ENCODE peak calls at places on chromosomes 3 and 15, in four cellular contexts. U, I, Z and R are unnamed samples.

GRCh38 chr3:52446631-52447511 is 2.0 kb upstream of the SEMA3G start:
- DNase-seq in Z (peak), U (peak), I (peak), R (peak)

GRCh38 chr3:8607285-8608040 is 37.1 kb downstream of the SSUH2 start:
- DNase-seq in U (peak), Z (no peak), I (peak), R (no peak)

GRCh38 chr3:168220609-168221008 is 124.9 kb upstream of the GOLIM4 start:
- DNase-seq in I (no peak), U (no peak), Z (no peak), R (no peak)

GRCh38 chr15:95018888-95019545 is 787.7 kb downstream of the MCTP2 start:
- DNase-seq in Z (no peak), I (no peak), U (no peak), R (no peak)

GRCh38 chr15:25789616-25790002 is 73.5 kb downstream of the ATP10A start:
- DNase-seq in Z (no peak), I (no peak), U (no peak), R (no peak)

GRCh38 chr3:51935886-51936755 is 5.6 kb downstream of the RRP9 start:
- DNase-seq in U (no peak), I (no peak), Z (no peak), R (no peak)

GRCh38 chr15:35466476-35466875 is 79.5 kb downstream of the DPH6 start:
- DNase-seq in I (no peak), Z (no peak), U (no peak), R (no peak)

GRCh38 chr3:112010631-112011030 is 11.9 kb downstream of the TAGLN3 start:
- DNase-seq in U (no peak), Z (no peak), I (no peak), R (no peak)

GRCh38 chr3:38157117-38157516 is 8.2 kb upstream of the OXSR1 start:
- DNase-seq in U (no peak), I (no peak), Z (no peak), R (no peak)

GRCh38 chr3:47577583-47578118 is 1.0 kb downstream of the CSPG5 start:
- DNase-seq in I (peak), U (no peak), Z (no peak), R (no peak)

GRCh38 chr3:171116365-171116764 is 89.8 kb upstream of the SLC2A2 start:
- DNase-seq in Z (no peak), U (no peak), I (no peak), R (no peak)

GRCh38 chr3:9384141-9384828 is 13.1 kb upstream of the SETD5 start:
- DNase-seq in Z (no peak), U (no peak), I (no peak), R (no peak)

GRCh38 chr3:167729591-167729990 is 5.1 kb downstream of the PDCD10 start:
- DNase-seq in Z (no peak), U (no peak), I (no peak), R (no peak)

GRCh38 chr3:159929181-159929893 is 59.3 kb upstream of the IL12A start:
- DNase-seq in U (peak), Z (no peak), I (no peak), R (no peak)

GRCh38 chr3:14306167-14306566 is 96.2 kb upstream of the SLC6A6 start:
- DNase-seq in U (no peak), Z (no peak), I (no peak), R (no peak)

GRCh38 chr3:74623261-74623836 is 8.9 kb upstream of the CNTN3 start:
- DNase-seq in Z (no peak), I (no peak), U (no peak), R (no peak)

GRCh38 chr3:136050250-136050649 is 84.7 kb downstream of the PPP2R3A start:
- DNase-seq in I (no peak), Z (no peak), U (no peak), R (no peak)

GRCh38 chr3:43477600-43477999 is 144.2 kb downstream of the ANO10 start:
- DNase-seq in I (no peak), Z (no peak), U (no peak), R (no peak)

GRCh38 chr15:74543583-74543982 is 2.6 kb downstream of the ARID3B start:
- DNase-seq in U (no peak), I (no peak), Z (no peak), R (no peak)

GRCh38 chr15:96586901-96587300 is 256.4 kb downstream of the NR2F2 start:
- DNase-seq in Z (no peak), U (no peak), I (no peak), R (no peak)

GRCh38 chr3:63800097-63800496 is 19.0 kb upstream of the C3orf49 start:
- DNase-seq in U (no peak), Z (no peak), I (peak), R (no peak)

GRCh38 chr3:194204036-194204792 is 68.3 kb downstream of the HES1 start:
- DNase-seq in I (no peak), U (no peak), Z (no peak), R (no peak)

GRCh38 chr15:37682304-37682703 is 252.1 kb upstream of the TMCO5A start:
- DNase-seq in U (peak), Z (no peak), I (no peak), R (no peak)

GRCh38 chr15:71588746-71589145 is 221.6 kb upstream of the NR2E3 start:
- DNase-seq in I (no peak), Z (no peak), U (peak), R (no peak)

GRCh38 chr3:176399193-176399592 is 798.1 kb downstream of the TBL1XR1 start:
- DNase-seq in I (no peak), Z (no peak), U (no peak), R (no peak)

GRCh38 chr15:84911879-84912660 is 27.6 kb downstream of the SLC28A1 start:
- DNase-seq in U (peak), Z (no peak), I (no peak), R (no peak)

GRCh38 chr3:72803573-72803972 is 44.7 kb downstream of the SHQ1 start:
- DNase-seq in Z (no peak), U (no peak), I (no peak), R (no peak)

GRCh38 chr3:197417451-197417850 is 119.0 kb upstream of the DLG1 start:
- DNase-seq in U (no peak), Z (no peak), I (no peak), R (no peak)

GRCh38 chr15:69531302-69532027 is 78.8 kb downstream of the RPLP1 start:
- DNase-seq in U (no peak), I (no peak), Z (no peak), R (no peak)

GRCh38 chr15:92801412-92801773 is 98.7 kb upstream of the CHD2 start:
- DNase-seq in I (no peak), Z (no peak), U (no peak), R (no peak)

GRCh38 chr3:100047455-100048141 is 66.7 kb downstream of the FILIP1L start:
- DNase-seq in U (peak), I (no peak), Z (no peak), R (peak)

GRCh38 chr3:190013943-190014924 is 106.5 kb downstream of the P3H2 start:
- DNase-seq in Z (no peak), I (no peak), U (no peak), R (no peak)

GRCh38 chr3:114005406-114005987 is 50.8 kb downstream of the CCDC191 start:
- DNase-seq in I (no peak), Z (no peak), U (no peak), R (peak)

GRCh38 chr3:187291001-187291511 is 481 bp downstream of the MASP1 start:
- DNase-seq in U (no peak), I (no peak), Z (no peak), R (no peak)

GRCh38 chr3:190038050-190038631 is 82.6 kb downstream of the P3H2 start:
- DNase-seq in I (peak), U (no peak), Z (no peak), R (no peak)

GRCh38 chr15:73371812-73372211 is 3.1 kb upstream of the HCN4 start:
- DNase-seq in I (no peak), Z (no peak), U (no peak), R (no peak)

GRCh38 chr3:45552031-45552772 is 42.3 kb upstream of the LIMD1 start:
- DNase-seq in Z (no peak), I (no peak), U (no peak), R (no peak)

GRCh38 chr15:47439870-47440155 is 277.5 kb upstream of the SEMA6D start:
- DNase-seq in I (no peak), Z (no peak), U (no peak), R (no peak)
- TF ChIP-seq NFIC in I (no peak), Z (no peak), U (no peak), R (no peak)

GRCh38 chr3:184037816-184038215 is 6.3 kb downstream of the HTR3D start:
- DNase-seq in I (no peak), Z (no peak), U (no peak), R (no peak)
- TF ChIP-seq NFIC in I (no peak), Z (no peak), U (no peak), R (no peak)

DNA sequence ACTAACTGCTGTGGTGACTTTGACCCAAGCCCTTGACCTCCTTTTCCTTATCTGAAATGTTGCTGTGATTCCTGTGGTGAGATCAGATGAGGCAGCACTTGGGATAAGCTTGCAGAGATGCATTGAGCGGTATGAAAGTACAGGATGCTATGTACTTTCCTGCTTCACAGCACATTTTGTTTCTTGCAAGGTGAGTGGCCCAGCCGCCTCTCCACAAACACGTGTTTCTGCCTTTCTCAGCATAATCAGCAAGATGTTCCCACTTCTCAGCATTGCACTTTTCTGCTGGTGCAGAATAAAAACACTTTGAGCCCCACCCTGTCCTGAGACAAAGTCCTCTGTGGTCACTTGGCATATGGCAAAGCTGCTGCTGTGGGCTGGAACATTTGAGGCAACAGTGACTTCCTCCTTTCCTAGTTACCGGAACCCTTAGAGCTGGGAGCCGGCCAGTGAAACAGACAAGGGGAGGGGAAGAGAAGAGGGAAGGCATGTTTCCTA is 4.9 kb downstream of the NUDT16 start:
- DNase-seq in I (no peak), U (no peak), Z (no peak), R (no peak)
- TF ChIP-seq NFIC in I (no peak), U (no peak), Z (no peak), R (no peak)

GRCh38 chr15:80593486-80594055 is 101.5 kb upstream of the ABHD17C start:
- DNase-seq in Z (no peak), U (no peak), I (no peak), R (no peak)

GRCh38 chr15:80591938-80592825 is 102.9 kb upstream of the ABHD17C start:
- DNase-seq in I (no peak), U (no peak), Z (no peak), R (no peak)

GRCh38 chr15:80588801-80589200 is 106.3 kb upstream of the ABHD17C start:
- DNase-seq in U (peak), Z (no peak), I (no peak), R (no peak)

GRCh38 chr15:80591471-80591870 is 103.6 kb upstream of the ABHD17C start:
- DNase-seq in U (no peak), Z (no peak), I (no peak), R (no peak)

GRCh38 chr15:80590772-80591355 is 104.2 kb upstream of the ABHD17C start:
- DNase-seq in Z (no peak), U (no peak), I (no peak), R (no peak)
- TF ChIP-seq NFIC in Z (no peak), U (no peak), I (no peak), R (no peak)

DNA sequence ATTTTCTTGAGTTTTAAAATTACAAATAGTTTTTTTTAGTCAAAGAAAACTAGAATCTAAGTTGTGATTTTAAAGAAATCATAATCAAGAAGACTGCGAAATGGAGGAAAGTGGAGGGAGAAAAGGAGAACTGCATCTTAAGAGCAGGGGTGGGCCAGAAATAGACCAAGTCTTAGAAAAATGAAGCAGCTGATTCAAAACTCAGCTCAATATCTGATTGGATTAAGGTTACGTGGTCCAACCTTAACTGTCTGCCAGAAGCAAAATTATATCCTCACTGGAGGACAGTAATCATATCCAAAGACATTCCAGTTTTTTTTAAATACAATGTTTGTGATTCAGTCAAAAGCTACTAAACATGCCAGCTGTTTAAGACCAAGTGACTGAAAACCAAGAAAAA is 41.4 kb downstream of the CHSY1 start:
- DNase-seq in Z (no peak), U (no peak), I (no peak), R (no peak)
- TF ChIP-seq NFIC in Z (no peak), U (no peak), I (no peak), R (no peak)

DNA sequence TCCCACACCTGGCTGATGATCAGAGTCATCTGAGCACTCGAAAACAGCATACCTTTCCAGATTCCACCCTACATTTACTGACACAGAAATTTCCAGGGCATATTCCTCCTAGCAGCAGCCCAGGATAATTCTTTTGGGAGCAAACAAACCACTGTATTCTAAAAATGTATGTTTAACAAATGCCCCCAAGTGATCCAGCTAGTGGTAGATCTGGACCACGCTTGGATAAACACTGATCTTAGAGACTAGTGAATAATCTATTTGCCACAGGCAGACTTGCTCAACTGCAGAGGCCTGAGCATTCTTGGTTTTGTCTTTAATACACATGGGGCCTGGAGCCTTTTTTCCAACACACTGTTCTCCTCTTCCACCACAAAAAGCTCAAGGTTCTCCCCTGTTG is 89.6 kb downstream of the TM4SF4 start:
- DNase-seq in Z (no peak), U (no peak), I (no peak), R (no peak)
- TF ChIP-seq NFIC in Z (no peak), U (no peak), I (no peak), R (no peak)

DNA sequence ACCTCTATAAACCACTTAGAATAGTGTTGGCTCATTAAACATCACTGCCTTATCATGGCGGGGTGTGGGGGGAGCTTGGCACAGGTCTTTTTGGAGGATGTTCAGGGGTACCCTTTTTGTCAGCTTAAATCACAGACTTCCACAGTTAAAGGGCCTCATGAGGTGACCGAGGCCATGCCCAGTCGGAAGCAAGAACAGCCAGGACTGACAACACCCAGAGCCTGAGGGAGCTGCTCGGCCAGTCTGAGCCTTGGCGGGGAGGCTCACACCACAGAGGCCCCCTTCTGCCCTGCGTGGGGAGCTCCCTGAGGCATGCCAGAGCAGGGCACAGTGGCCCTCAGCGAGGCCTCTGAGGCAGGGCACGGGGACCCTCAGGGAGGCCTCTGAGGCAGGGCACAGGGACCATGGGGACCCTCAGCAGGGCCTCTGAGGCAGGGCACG is 49.5 kb downstream of the UMPS start:
- DNase-seq in I (no peak), Z (no peak), U (no peak), R (no peak)
- TF ChIP-seq NFIC in I (no peak), Z (no peak), U (no peak), R (no peak)

GRCh38 chr3:66162766-66163165 is 58.0 kb upstream of the SLC25A26 start:
- DNase-seq in Z (no peak), U (no peak), I (no peak), R (no peak)
- TF ChIP-seq NFIC in Z (no peak), U (no peak), I (no peak), R (no peak)